ENCODE peak calls at places on chromosomes 2 and 18, in four cellular contexts. One of them, this sample, is unnamed.

GRCh38 chr2:232465061-232465460 is 9.1 kb downstream of the ALPI start:
- DNase-seq in AG04449: no peak
- DNase-seq in AG08395: no peak
- DNase-seq in GM04503: no peak
- DNase-seq in this sample: no peak

GRCh38 chr2:71789556-71790219 is 336.3 kb downstream of the DYSF start:
- DNase-seq in GM04503: no peak
- DNase-seq in AG08395: peak
- DNase-seq in AG04449: no peak
- DNase-seq in this sample: no peak

GRCh38 chr2:128313076-128313836 is 5.4 kb downstream of the HS6ST1 start:
- DNase-seq in AG04449: no peak
- DNase-seq in AG08395: no peak
- DNase-seq in GM04503: no peak
- DNase-seq in this sample: no peak

GRCh38 chr2:119914266-119914665 is 98.6 kb upstream of the EPB41L5 start:
- DNase-seq in AG08395: peak
- DNase-seq in GM04503: peak
- DNase-seq in AG04449: peak
- DNase-seq in this sample: no peak

GRCh38 chr2:240635116-240635997 is 10.1 kb downstream of the GPR35 start:
- DNase-seq in GM04503: no peak
- DNase-seq in AG08395: no peak
- DNase-seq in AG04449: no peak
- DNase-seq in this sample: no peak

GRCh38 chr2:170509460-170510193 is 205.5 kb upstream of the SP5 start:
- DNase-seq in AG08395: no peak
- DNase-seq in GM04503: no peak
- DNase-seq in AG04449: no peak
- DNase-seq in this sample: no peak

GRCh38 chr18:9951022-9951859 is 37.4 kb downstream of the VAPA start:
- DNase-seq in AG08395: peak
- DNase-seq in AG04449: no peak
- DNase-seq in GM04503: no peak
- DNase-seq in this sample: peak

GRCh38 chr2:225002656-225003045 is 39.6 kb downstream of the DOCK10 start:
- DNase-seq in GM04503: no peak
- DNase-seq in AG04449: no peak
- DNase-seq in AG08395: no peak
- DNase-seq in this sample: no peak

GRCh38 chr2:14751581-14751980 is 119.1 kb downstream of the LRATD1 start:
- DNase-seq in AG04449: no peak
- DNase-seq in GM04503: no peak
- DNase-seq in AG08395: no peak
- DNase-seq in this sample: no peak

This sample was measured in amniotic stem cell.